ENCODE peak calls at places on chromosome 15, in nine cellular contexts. One of them, this sample, is unnamed. For H3K4me1, the result is how much of the 10 kb centered on the place peaks cover.

GRCh38 chr15:88621789-88622604 is 857 bp downstream of the AEN start:
- DNase-seq in upper lobe of left lung: no peak
- DNase-seq in A549: peak
- DNase-seq in transverse colon: peak
- DNase-seq in psoas muscle: no peak
- DNase-seq in left lung: no peak
- DNase-seq in PC-3: peak
- DNase-seq in sigmoid colon: peak
- DNase-seq in SK-N-SH: no peak
- DNase-seq in this sample: peak

GRCh38 chr15:76398301-76398700 is 61.7 kb downstream of the ISL2 start:
- DNase-seq in PC-3: no peak
- DNase-seq in sigmoid colon: no peak
- DNase-seq in left lung: no peak
- DNase-seq in psoas muscle: no peak
- DNase-seq in transverse colon: no peak
- DNase-seq in A549: no peak
- DNase-seq in SK-N-SH: no peak
- DNase-seq in upper lobe of left lung: peak
- DNase-seq in this sample: no peak

GRCh38 chr15:51688863-51689262 is 7.6 kb downstream of the SCG3 start:
- DNase-seq in A549: no peak
- DNase-seq in left lung: no peak
- DNase-seq in PC-3: no peak
- DNase-seq in upper lobe of left lung: no peak
- DNase-seq in sigmoid colon: no peak
- DNase-seq in SK-N-SH: no peak
- DNase-seq in transverse colon: no peak
- DNase-seq in psoas muscle: no peak
- DNase-seq in this sample: no peak

GRCh38 chr15:66070220-66070934 is 183.2 kb downstream of the MEGF11 start:
- DNase-seq in upper lobe of left lung: no peak
- DNase-seq in psoas muscle: no peak
- DNase-seq in SK-N-SH: no peak
- DNase-seq in PC-3: no peak
- DNase-seq in left lung: no peak
- DNase-seq in transverse colon: no peak
- DNase-seq in sigmoid colon: peak
- DNase-seq in A549: no peak
- DNase-seq in this sample: no peak

GRCh38 chr15:70291696-70292510 is 194.2 kb upstream of the TLE3 start:
- DNase-seq in upper lobe of left lung: no peak
- DNase-seq in transverse colon: no peak
- DNase-seq in A549: no peak
- DNase-seq in left lung: no peak
- DNase-seq in SK-N-SH: no peak
- DNase-seq in psoas muscle: no peak
- DNase-seq in sigmoid colon: no peak
- DNase-seq in PC-3: no peak
- DNase-seq in this sample: no peak

GRCh38 chr15:70439304-70439877 is 324.0 kb downstream of the UACA start:
- DNase-seq in sigmoid colon: no peak
- DNase-seq in upper lobe of left lung: no peak
- DNase-seq in SK-N-SH: no peak
- DNase-seq in PC-3: no peak
- DNase-seq in psoas muscle: no peak
- DNase-seq in left lung: no peak
- DNase-seq in transverse colon: no peak
- DNase-seq in A549: no peak
- DNase-seq in this sample: no peak

GRCh38 chr15:67184208-67184925 is 70.1 kb downstream of the AAGAB start:
- DNase-seq in A549: no peak
- DNase-seq in psoas muscle: peak
- DNase-seq in left lung: no peak
- DNase-seq in transverse colon: no peak
- DNase-seq in SK-N-SH: no peak
- DNase-seq in PC-3: no peak
- DNase-seq in sigmoid colon: no peak
- DNase-seq in upper lobe of left lung: no peak
- DNase-seq in this sample: no peak

GRCh38 chr15:98612490-98613110 is 35.7 kb upstream of the IGF1R start:
- DNase-seq in upper lobe of left lung: no peak
- DNase-seq in PC-3: no peak
- DNase-seq in A549: no peak
- DNase-seq in sigmoid colon: no peak
- DNase-seq in psoas muscle: no peak
- DNase-seq in left lung: no peak
- DNase-seq in transverse colon: no peak
- DNase-seq in SK-N-SH: no peak
- DNase-seq in this sample: no peak

GRCh38 chr15:60568883-60569495 is 90.0 kb upstream of the ICE2 start:
- DNase-seq in transverse colon: no peak
- DNase-seq in upper lobe of left lung: no peak
- DNase-seq in A549: no peak
- DNase-seq in sigmoid colon: no peak
- DNase-seq in PC-3: no peak
- DNase-seq in psoas muscle: no peak
- DNase-seq in left lung: no peak
- DNase-seq in SK-N-SH: no peak
- DNase-seq in this sample: no peak

GRCh38 chr15:46652256-46652655 is 1017.4 kb downstream of the SQOR start:
- DNase-seq in left lung: no peak
- DNase-seq in upper lobe of left lung: no peak
- DNase-seq in psoas muscle: no peak
- DNase-seq in sigmoid colon: no peak
- DNase-seq in A549: no peak
- DNase-seq in PC-3: no peak
- DNase-seq in transverse colon: no peak
- DNase-seq in SK-N-SH: no peak
- DNase-seq in this sample: no peak

GRCh38 chr15:94467034-94467433 is 235.7 kb downstream of the MCTP2 start:
- DNase-seq in sigmoid colon: no peak
- DNase-seq in upper lobe of left lung: no peak
- DNase-seq in left lung: no peak
- DNase-seq in PC-3: no peak
- DNase-seq in A549: no peak
- DNase-seq in SK-N-SH: no peak
- DNase-seq in transverse colon: no peak
- DNase-seq in psoas muscle: no peak
- DNase-seq in this sample: no peak

GRCh38 chr15:31270767-31271166 is 55.9 kb upstream of the KLF13 start:
- DNase-seq in SK-N-SH: peak
- DNase-seq in sigmoid colon: peak
- DNase-seq in transverse colon: peak
- DNase-seq in PC-3: no peak
- DNase-seq in left lung: no peak
- DNase-seq in psoas muscle: peak
- DNase-seq in A549: no peak
- DNase-seq in upper lobe of left lung: no peak
- DNase-seq in this sample: no peak

GRCh38 chr15:51132384-51133139 is 37.9 kb upstream of the TNFAIP8L3 start:
- DNase-seq in A549: peak
- DNase-seq in sigmoid colon: peak
- DNase-seq in psoas muscle: peak
- DNase-seq in transverse colon: peak
- DNase-seq in left lung: no peak
- DNase-seq in PC-3: peak
- DNase-seq in SK-N-SH: peak
- DNase-seq in upper lobe of left lung: no peak
- DNase-seq in this sample: no peak

GRCh38 chr15:81869161-81869928 is 176.5 kb downstream of the MEX3B start:
- DNase-seq in sigmoid colon: no peak
- DNase-seq in psoas muscle: no peak
- DNase-seq in upper lobe of left lung: no peak
- DNase-seq in transverse colon: no peak
- DNase-seq in SK-N-SH: no peak
- DNase-seq in A549: no peak
- DNase-seq in PC-3: no peak
- DNase-seq in left lung: no peak
- DNase-seq in this sample: no peak
- H3K4me3 ChIP-seq in sigmoid colon: no peak
- H3K4me3 ChIP-seq in psoas muscle: no peak
- H3K4me3 ChIP-seq in upper lobe of left lung: no peak
- H3K4me3 ChIP-seq in transverse colon: no peak
- H3K4me3 ChIP-seq in SK-N-SH: no peak
- H3K4me3 ChIP-seq in A549: no peak
- H3K4me3 ChIP-seq in PC-3: no peak
- H3K4me3 ChIP-seq in left lung: no peak
- H3K4me3 ChIP-seq in this sample: no peak

DNA sequence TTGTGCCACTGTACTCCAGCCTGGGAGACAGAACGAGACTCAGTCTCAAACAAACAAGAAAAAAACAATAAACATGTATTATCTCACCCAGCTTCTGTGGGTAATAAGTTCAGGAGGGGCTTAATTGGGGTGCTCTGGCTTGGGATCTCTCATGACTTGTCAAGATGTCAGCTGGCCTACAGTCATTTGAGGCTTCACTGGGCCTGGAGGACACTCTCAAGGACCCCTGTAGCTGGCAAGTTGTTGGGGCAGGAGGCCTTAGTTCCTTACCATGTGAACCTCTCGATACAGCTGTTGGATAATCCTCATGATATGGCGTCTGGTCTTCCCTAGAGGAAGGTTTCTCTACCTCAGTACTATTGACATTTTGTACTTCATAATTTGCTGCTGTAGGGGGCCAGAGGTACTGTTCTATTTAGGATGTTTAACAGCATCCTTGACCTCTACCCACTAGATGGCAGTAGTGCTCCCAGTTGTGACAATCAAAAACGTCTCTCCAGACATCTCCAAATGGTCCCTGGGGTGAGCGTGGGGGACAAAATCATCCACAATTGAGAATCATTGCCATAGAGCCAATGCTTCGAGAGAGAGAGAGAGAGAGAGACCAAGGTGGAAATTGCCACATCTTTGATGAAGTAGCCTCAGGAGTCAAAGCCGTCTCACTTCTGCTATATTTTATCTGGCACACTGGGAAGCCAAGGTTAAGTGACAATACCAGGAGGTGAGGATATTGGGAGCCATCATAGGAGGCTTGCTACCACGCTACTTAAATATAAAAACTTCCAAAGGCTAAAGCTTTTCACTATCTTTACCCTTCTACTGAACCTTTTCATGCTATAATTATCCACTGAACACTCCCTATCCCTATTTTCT is 23.9 kb upstream of the SLTM start:
- DNase-seq in sigmoid colon: no peak
- DNase-seq in upper lobe of left lung: peak
- DNase-seq in SK-N-SH: peak
- DNase-seq in PC-3: peak
- DNase-seq in transverse colon: peak
- DNase-seq in psoas muscle: no peak
- DNase-seq in left lung: no peak
- DNase-seq in A549: peak
- DNase-seq in this sample: peak
- H3K4me1 ChIP-seq in sigmoid colon: under half
- H3K4me1 ChIP-seq in upper lobe of left lung: under half
- H3K4me1 ChIP-seq in SK-N-SH: under half
- H3K4me1 ChIP-seq in PC-3: under half
- H3K4me1 ChIP-seq in transverse colon: under half
- H3K4me1 ChIP-seq in psoas muscle: under half
- H3K4me1 ChIP-seq in left lung: under half
- H3K4me1 ChIP-seq in A549: under half
- H3K4me1 ChIP-seq in this sample: under half

GRCh38 chr15:79433610-79434009 is 1.5 kb downstream of the MINAR1 start:
- DNase-seq in PC-3: no peak
- DNase-seq in psoas muscle: no peak
- DNase-seq in transverse colon: no peak
- DNase-seq in sigmoid colon: no peak
- DNase-seq in left lung: no peak
- DNase-seq in upper lobe of left lung: no peak
- DNase-seq in A549: peak
- DNase-seq in SK-N-SH: peak
- DNase-seq in this sample: no peak

GRCh38 chr15:79434361-79434760 is 2.2 kb downstream of the MINAR1 start:
- DNase-seq in A549: no peak
- DNase-seq in upper lobe of left lung: no peak
- DNase-seq in PC-3: no peak
- DNase-seq in left lung: no peak
- DNase-seq in sigmoid colon: no peak
- DNase-seq in psoas muscle: no peak
- DNase-seq in SK-N-SH: no peak
- DNase-seq in transverse colon: no peak
- DNase-seq in this sample: no peak

GRCh38 chr15:79432345-79433311 is 492 bp downstream of the MINAR1 start:
- DNase-seq in PC-3: no peak
- DNase-seq in psoas muscle: no peak
- DNase-seq in SK-N-SH: peak
- DNase-seq in sigmoid colon: no peak
- DNase-seq in transverse colon: no peak
- DNase-seq in left lung: peak
- DNase-seq in upper lobe of left lung: no peak
- DNase-seq in A549: no peak
- DNase-seq in this sample: no peak

GRCh38 chr15:79430901-79431635 is 1.1 kb upstream of the MINAR1 start:
- DNase-seq in psoas muscle: no peak
- DNase-seq in upper lobe of left lung: no peak
- DNase-seq in PC-3: no peak
- DNase-seq in SK-N-SH: no peak
- DNase-seq in sigmoid colon: no peak
- DNase-seq in A549: no peak
- DNase-seq in left lung: no peak
- DNase-seq in transverse colon: no peak
- DNase-seq in this sample: no peak

DNA sequence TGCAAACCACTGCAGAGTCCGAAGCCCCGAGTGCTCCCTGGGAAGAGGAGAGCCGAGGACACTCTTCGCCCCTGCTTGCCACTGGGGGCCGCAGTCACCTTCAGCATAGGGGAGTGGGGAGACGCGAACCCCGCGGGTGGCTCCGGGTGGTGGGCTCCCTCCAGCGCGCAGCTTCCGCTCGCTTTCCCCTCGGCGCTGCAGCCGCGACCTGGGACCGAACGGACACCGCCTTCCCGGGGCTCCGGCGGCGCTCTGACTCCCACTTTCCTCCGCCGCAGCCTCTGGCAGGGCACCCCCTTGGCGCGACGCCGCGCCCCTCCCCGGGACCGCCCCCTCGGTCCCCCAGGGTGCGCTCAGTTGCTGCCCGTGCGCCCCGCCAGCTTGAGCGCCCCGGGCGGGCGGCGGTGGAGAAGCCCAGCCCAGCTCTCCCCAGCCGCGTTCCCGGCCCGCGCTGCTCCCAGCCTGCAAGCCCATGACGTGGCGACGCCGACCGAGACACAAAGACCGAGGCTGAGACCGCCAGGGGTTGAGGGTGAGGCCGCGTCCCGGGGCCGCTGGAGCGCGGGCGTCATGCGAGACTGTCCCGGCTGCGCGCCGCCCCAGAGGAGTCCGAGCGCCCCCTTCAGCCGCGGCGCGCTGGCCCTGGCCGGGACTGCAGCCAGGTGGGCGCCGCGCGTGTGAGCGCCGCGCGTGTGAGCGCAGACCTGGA is at the start of gene MINAR1:
- DNase-seq in upper lobe of left lung: no peak
- DNase-seq in psoas muscle: no peak
- DNase-seq in left lung: peak
- DNase-seq in A549: peak
- DNase-seq in SK-N-SH: peak
- DNase-seq in PC-3: peak
- DNase-seq in sigmoid colon: no peak
- DNase-seq in transverse colon: no peak
- DNase-seq in this sample: no peak
- TF ChIP-seq CTCF in upper lobe of left lung: no peak
- TF ChIP-seq CTCF in psoas muscle: no peak
- TF ChIP-seq CTCF in left lung: no peak
- TF ChIP-seq CTCF in A549: peak
- TF ChIP-seq CTCF in SK-N-SH: peak
- TF ChIP-seq CTCF in PC-3: peak
- TF ChIP-seq CTCF in sigmoid colon: no peak
- TF ChIP-seq CTCF in transverse colon: no peak
- TF ChIP-seq CTCF in this sample: no peak

GRCh38 chr15:78104119-78104479 is 11.7 kb downstream of the SH2D7 start:
- DNase-seq in upper lobe of left lung: no peak
- DNase-seq in PC-3: no peak
- DNase-seq in transverse colon: no peak
- DNase-seq in A549: no peak
- DNase-seq in psoas muscle: no peak
- DNase-seq in sigmoid colon: peak
- DNase-seq in left lung: no peak
- DNase-seq in SK-N-SH: no peak
- DNase-seq in this sample: no peak
- H3K4me3 ChIP-seq in upper lobe of left lung: no peak
- H3K4me3 ChIP-seq in PC-3: no peak
- H3K4me3 ChIP-seq in transverse colon: no peak
- H3K4me3 ChIP-seq in A549: no peak
- H3K4me3 ChIP-seq in psoas muscle: no peak
- H3K4me3 ChIP-seq in sigmoid colon: no peak
- H3K4me3 ChIP-seq in left lung: no peak
- H3K4me3 ChIP-seq in SK-N-SH: no peak
- H3K4me3 ChIP-seq in this sample: no peak